ENCODE peak calls at places on chromosome 14, in nine cellular contexts. M is WERI-Rb-1; F is activated T-helper 1 cell treated with Interleukin-2 at 50 U/mL for 16 hours; L is caudate nucleus; V is activated naive CD4-positive, alpha-beta T cell; J is T follicular helper cell; Z is fibroblast of lung; A is T-helper 1 cell; H is T-helper 9 cell. D is an unnamed sample.

GRCh38 chr14:102949062-102949800 is 26.8 kb downstream of the AMN start:
- DNase-seq in M (no peak), J (no peak), F (peak; percentile 18), A (peak; percentile 51), L (no peak), V (no peak), Z (peak; percentile 22), H (no peak), D (no peak)

GRCh38 chr14:60266021-60266937 is 17.3 kb downstream of the PPM1A start:
- DNase-seq in L (no peak), M (peak; percentile 36), J (no peak), H (no peak), F (no peak), Z (no peak), A (no peak), V (no peak), D (no peak)

GRCh38 chr14:99327050-99327449 is 55.1 kb upstream of the BCL11B start:
- DNase-seq in H (no peak), J (no peak), A (no peak), F (no peak), L (no peak), M (no peak), Z (no peak), V (no peak), D (no peak)

GRCh38 chr14:75654127-75654732 is 6.4 kb downstream of the ERG28 start:
- DNase-seq in A (peak; percentile 69), Z (peak; percentile 26), H (peak; percentile 80), L (no peak), F (peak; percentile 62), M (peak; percentile 72), J (peak; percentile 67), V (peak; percentile 68), D (peak; percentile 38)

GRCh38 chr14:56514663-56515371 is 64.8 kb upstream of the TMEM260 start:
- DNase-seq in H (no peak), L (no peak), F (no peak), M (no peak), V (no peak), A (no peak), J (no peak), Z (peak; percentile 35), D (no peak)

GRCh38 chr14:25049559-25050493 is at the start of gene STXBP6:
- DNase-seq in J (no peak), Z (peak; percentile 78), A (no peak), L (no peak), M (peak; percentile 9), F (no peak), V (no peak), H (no peak), D (peak; percentile 72)

GRCh38 chr14:77864085-77864484 is 64.2 kb downstream of the ADCK1 start:
- DNase-seq in F (no peak), H (no peak), Z (no peak), J (no peak), A (no peak), M (no peak), V (no peak), L (no peak), D (no peak)

GRCh38 chr14:39988939-39989338 is 556.7 kb upstream of the FBXO33 start:
- DNase-seq in F (no peak), J (no peak), V (no peak), M (no peak), A (no peak), H (no peak), L (no peak), Z (peak; percentile 55), D (peak; percentile 59)

GRCh38 chr14:73236157-73236556 is 1.1 kb upstream of the PAPLN start:
- DNase-seq in J (no peak), L (no peak), F (no peak), Z (no peak), H (no peak), A (no peak), M (no peak), V (no peak), D (no peak)

GRCh38 chr14:23630687-23631086 is 5.5 kb upstream of the DHRS2 start:
- DNase-seq in L (no peak), A (no peak), V (no peak), J (no peak), F (no peak), M (no peak), Z (no peak), H (no peak), D (no peak)

GRCh38 chr14:55062517-55063351 is 11.3 kb downstream of the MAPK1IP1L start:
- DNase-seq in A (no peak), F (no peak), L (no peak), H (no peak), J (no peak), M (no peak), V (no peak), Z (peak; percentile 18), D (no peak)

GRCh38 chr14:95485222-95485819 is 31.1 kb downstream of the SYNE3 start:
- DNase-seq in A (no peak), H (no peak), J (no peak), M (no peak), L (no peak), F (no peak), V (no peak), Z (no peak), D (no peak)

GRCh38 chr14:89425931-89426330 is 8.9 kb upstream of the FOXN3 start:
- DNase-seq in A (peak; percentile 58), F (no peak), H (no peak), L (no peak), V (no peak), Z (peak; percentile 99), J (no peak), M (no peak), D (no peak)

GRCh38 chr14:102020058-102020971 is 55.9 kb downstream of the DYNC1H1 start:
- DNase-seq in A (peak; percentile 81), J (no peak), F (no peak), M (peak; percentile 28), H (no peak), Z (peak; percentile 96), L (no peak), V (no peak), D (no peak)

GRCh38 chr14:57066887-57067513 is 201.7 kb downstream of the EXOC5 start:
- DNase-seq in F (no peak), V (no peak), M (peak; percentile 88), Z (peak; percentile 0), H (no peak), L (no peak), A (peak; percentile 26), J (no peak), D (no peak)

D was measured in NCI-H1105.